ENCODE peak calls at places on chromosome X, in four cellular contexts. S is tibial nerve, P is esophagus muscularis mucosa, E is uterus. J is an unnamed sample.
A peak's percentile ranks its signal among the peaks of the same experiment; 100 is the strongest.

GRCh38 chrX:132173647-132174046 is 45.6 kb downstream of the RAP2C start:
- DNase-seq in S (no peak), P (no peak), E (no peak), J (no peak)

GRCh38 chrX:20066968-20067708 is 49.6 kb downstream of the MAP7D2 start:
- DNase-seq in E (no peak), P (no peak), S (no peak), J (no peak)

GRCh38 chrX:71364221-71364620 is 1.9 kb upstream of the TAF1 start:
- DNase-seq in S (no peak), P (no peak), E (no peak), J (no peak)

GRCh38 chrX:134803060-134803459 is 144.8 kb upstream of the PLAC1 start:
- DNase-seq in E (no peak), S (no peak), P (no peak), J (no peak)

GRCh38 chrX:22093550-22093949 is 61.4 kb downstream of the PHEX start:
- DNase-seq in E (no peak), S (no peak), P (no peak), J (no peak)

GRCh38 chrX:68833448-68833805 is 4.6 kb downstream of the EFNB1 start:
- DNase-seq in E (peak; percentile 3), S (no peak), P (no peak), J (no peak)

GRCh38 chrX:20412871-20413486 is 146.3 kb upstream of the RPS6KA3 start:
- DNase-seq in P (no peak), E (no peak), S (no peak), J (peak; percentile 4)

GRCh38 chrX:17860811-17861495 is at the start of gene RAI2:
- DNase-seq in E (peak; percentile 45), P (no peak), S (no peak), J (no peak)

GRCh38 chrX:149145845-149146285 is 359.2 kb downstream of the IDS start:
- DNase-seq in S (no peak), P (no peak), E (no peak), J (no peak)

GRCh38 chrX:136168929-136169735 is 21.8 kb downstream of the FHL1 start:
- DNase-seq in P (no peak), E (peak; percentile 66), S (no peak), J (no peak)

GRCh38 chrX:140817943-140818342 is 108.4 kb downstream of the LINC00632 start:
- DNase-seq in S (no peak), E (no peak), P (no peak), J (no peak)

DNA sequence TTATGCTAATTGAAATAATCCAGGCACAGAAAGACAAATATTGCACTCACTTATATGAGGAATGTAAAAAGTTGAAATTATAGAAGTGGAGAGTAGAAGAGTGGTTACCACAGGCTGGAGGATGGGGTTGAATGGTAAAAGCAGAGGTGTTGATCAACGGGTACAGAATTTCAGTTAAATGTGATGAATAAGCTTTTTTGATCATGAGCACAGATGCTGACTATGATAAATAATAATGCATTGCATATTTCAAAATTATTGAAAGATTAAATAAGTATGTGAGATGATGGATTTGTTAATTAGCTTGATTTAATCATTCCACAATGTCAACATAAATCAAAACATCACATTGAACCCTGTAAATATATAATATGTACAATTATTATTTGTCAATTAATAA is 213.1 kb downstream of the DCAF12L2 start:
- DNase-seq in P (no peak), S (no peak), E (no peak), J (no peak)
- TF ChIP-seq CTCF in P (no peak), S (no peak), E (no peak), J (no peak)

GRCh38 chrX:2705036-2705435 is 13.9 kb downstream of the CD99 start:
- DNase-seq in P (no peak), S (no peak), E (no peak), J (no peak)
- H3K27ac ChIP-seq in P (peak overlapping the region; percentile 34), S (peak overlapping the region; percentile 75), E (no peak overlapping the region), J (peak overlapping the region; percentile 75)

GRCh38 chrX:153530411-153531145 is 13.1 kb downstream of the ATP2B3 start:
- DNase-seq in E (no peak), P (no peak), S (no peak), J (no peak)

GRCh38 chrX:153537080-153537479 is 19.6 kb downstream of the ATP2B3 start:
- DNase-seq in E (no peak), S (no peak), P (no peak), J (no peak)

GRCh38 chrX:153538424-153538823 is 21.0 kb downstream of the ATP2B3 start:
- DNase-seq in S (no peak), P (no peak), E (no peak), J (no peak)

GRCh38 chrX:153537526-153538295 is 20.3 kb downstream of the ATP2B3 start:
- DNase-seq in E (no peak), S (no peak), P (no peak), J (no peak)

GRCh38 chrX:153533041-153533565 is 15.7 kb downstream of the ATP2B3 start:
- DNase-seq in P (no peak), E (no peak), S (no peak), J (no peak)
- TF ChIP-seq POLR2A in P (no peak), E (no peak), S (no peak), J (no peak)

GRCh38 chrX:115563633-115564182 is 2.7 kb downstream of the PLS3 start:
- DNase-seq in S (no peak), E (no peak), P (no peak), J (no peak)
- TF ChIP-seq CTCF in S (no peak), E (no peak), P (no peak), J (no peak)

GRCh38 chrX:102650903-102651241 is 411 bp upstream of the GPRASP1 start:
- DNase-seq in E (no peak), S (no peak), P (no peak), J (no peak)

GRCh38 chrX:102654696-102655095 is 3.4 kb downstream of the GPRASP1 start:
- DNase-seq in P (no peak), E (no peak), S (no peak), J (no peak)

GRCh38 chrX:102651968-102652744 is 873 bp downstream of the GPRASP1 start:
- DNase-seq in E (peak; percentile 63), S (no peak), P (no peak), J (no peak)

DNA sequence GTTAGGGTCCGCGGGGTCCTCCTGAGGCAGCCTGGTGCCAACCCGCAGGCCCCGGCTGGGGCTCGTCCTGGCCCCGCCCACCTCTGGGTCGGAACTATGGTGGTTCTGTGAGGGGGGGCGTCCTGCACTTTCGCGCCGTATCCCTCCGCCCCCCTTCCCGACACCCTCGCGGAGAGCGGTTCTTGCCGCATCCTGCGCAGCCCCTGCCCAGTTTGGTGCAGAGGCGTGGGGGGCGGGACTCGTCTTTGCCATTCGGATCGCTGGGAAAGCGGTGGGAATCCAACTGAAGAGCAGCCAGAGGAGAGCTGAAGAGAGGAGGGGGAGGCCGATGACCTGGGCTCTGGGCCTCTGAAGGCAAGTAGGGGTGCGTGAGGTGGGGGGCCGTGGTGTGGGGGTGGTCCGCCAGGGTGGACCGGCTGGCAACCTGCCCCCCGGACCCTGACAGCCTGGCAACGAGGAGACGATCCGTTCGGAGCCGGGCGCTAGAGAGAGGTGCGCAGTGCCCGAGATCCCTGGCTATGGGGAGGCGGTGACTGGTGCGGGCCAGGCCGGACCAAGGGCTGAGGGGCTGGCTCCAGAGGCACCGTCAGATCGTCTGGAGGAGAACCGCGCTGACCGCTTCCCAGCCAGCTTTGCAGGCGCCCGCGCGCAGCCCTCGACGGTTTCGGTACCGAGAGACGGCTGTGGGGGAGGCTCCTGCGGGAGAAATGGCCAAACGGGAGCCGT is at the start of gene GPRASP1:
- DNase-seq in S (peak; percentile 37), E (peak; percentile 72), P (peak; percentile 91), J (peak; percentile 9)
- H3K27ac ChIP-seq in S (peak within 1 kb of the TSS; percentile 87), E (peak within 1 kb of the TSS; percentile 89), P (peak within 1 kb of the TSS; percentile 79), J (peak within 1 kb of the TSS; percentile 80)

GRCh38 chrX:122078079-122078478 is 1030.7 kb downstream of the GLUD2 start:
- DNase-seq in E (no peak), P (no peak), S (no peak), J (no peak)

DNA sequence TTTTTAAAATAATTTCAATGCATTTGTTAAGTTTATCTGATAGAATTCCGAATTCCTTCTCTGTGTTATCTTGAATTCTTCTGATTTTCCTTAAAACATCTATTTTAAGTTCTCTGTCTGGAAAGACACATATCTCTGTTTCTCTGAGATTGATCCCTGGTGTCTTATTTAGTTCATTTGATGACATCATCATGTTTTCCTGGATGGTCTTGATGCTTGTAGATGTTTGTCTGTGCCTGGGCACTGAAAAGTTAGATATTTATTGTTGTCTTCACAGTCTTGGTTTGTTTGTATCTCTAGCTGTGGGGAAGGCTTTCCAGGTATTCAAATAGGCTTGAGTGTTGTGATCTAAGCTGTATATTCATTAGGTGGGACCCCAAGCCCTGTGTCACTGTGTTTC is 1028.8 kb downstream of the GLUD2 start:
- DNase-seq in P (no peak), E (no peak), S (no peak), J (no peak)
- TF ChIP-seq POLR2A in P (no peak), E (no peak), S (no peak), J (no peak)

GRCh38 chrX:129316461-129316860 is 206.8 kb downstream of the SMARCA1 start:
- DNase-seq in P (no peak), E (no peak), S (no peak), J (no peak)

GRCh38 chrX:129323115-129323514 is 200.2 kb downstream of the SMARCA1 start:
- DNase-seq in S (no peak), E (no peak), P (no peak), J (no peak)

DNA sequence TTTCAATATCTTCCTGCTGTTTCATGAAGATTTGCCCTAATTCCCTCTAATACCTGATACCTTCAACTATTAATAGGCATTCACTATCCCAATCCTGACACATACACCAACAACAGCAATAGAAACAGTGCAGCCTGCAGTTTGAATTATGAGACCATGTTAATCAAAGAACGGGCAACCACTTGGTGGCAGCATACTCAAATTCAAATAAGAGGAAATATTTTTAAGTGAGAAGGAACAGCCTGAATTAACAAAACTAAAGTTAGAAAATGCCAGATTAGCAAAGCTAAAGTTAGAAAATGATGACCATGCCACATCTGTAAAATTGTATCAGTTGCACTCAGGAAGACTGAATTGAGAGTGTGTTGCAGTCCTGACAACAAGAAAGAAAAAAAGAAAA is 204.9 kb downstream of the SMARCA1 start:
- DNase-seq in P (no peak), E (no peak), S (no peak), J (no peak)
- TF ChIP-seq CTCF in P (no peak), E (no peak), S (no peak), J (no peak)

DNA sequence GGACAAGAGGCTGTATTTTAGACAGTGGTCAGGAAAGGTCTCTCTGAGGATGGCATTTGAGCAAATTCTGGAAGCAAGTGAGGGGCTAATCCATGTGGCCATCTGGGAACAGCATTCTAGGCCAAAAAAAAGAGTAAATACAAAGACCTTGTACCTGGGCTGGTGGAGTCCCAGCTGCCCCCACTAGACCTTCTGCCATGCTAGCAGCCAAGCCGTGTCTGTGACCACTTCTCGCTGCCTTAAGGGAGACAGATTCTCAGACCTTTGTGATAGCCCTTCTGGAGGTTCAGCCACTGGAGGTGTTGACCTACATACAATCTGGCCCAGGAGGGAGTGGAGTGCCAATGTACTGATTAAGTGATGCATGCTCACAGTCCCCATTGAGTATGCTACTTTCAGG is 506.2 kb downstream of the MID1IP1 start:
- DNase-seq in S (no peak), E (no peak), P (no peak), J (no peak)
- H3K27ac ChIP-seq in S (no peak overlapping the region), E (no peak overlapping the region), P (no peak overlapping the region), J (no peak overlapping the region)